ENCODE peak calls at places on chromosomes 5 and 9, in six cellular contexts. V, T, Q, H, F and B are unnamed samples.
A peak's percentile ranks its signal among the peaks of the same experiment; 100 is the strongest.

GRCh38 chr5:75054110-75054930 is 2.0 kb upstream of the GCNT4 start:
- DNase-seq in V (peak; percentile 26), T (peak; percentile 34), Q (peak; percentile 30), H (peak; percentile 28), F (no peak), B (peak; percentile 73)

GRCh38 chr5:28954074-28954473 is 1915.7 kb upstream of the CDH9 start:
- DNase-seq in V (no peak), T (no peak), Q (no peak), H (no peak), F (no peak), B (peak; percentile 6)

GRCh38 chr5:150783422-150783928 is 4.9 kb downstream of the SMIM3 start:
- DNase-seq in V (no peak), T (peak; percentile 89), Q (no peak), H (peak; percentile 98), F (peak; percentile 38), B (peak; percentile 93)

GRCh38 chr5:143118222-143118621 is 285.3 kb downstream of the NR3C1 start:
- DNase-seq in V (no peak), T (no peak), Q (no peak), H (no peak), F (no peak), B (no peak)

GRCh38 chr5:95327211-95327610 is 42.3 kb upstream of the MCTP1 start:
- DNase-seq in V (no peak), T (no peak), Q (no peak), H (peak; percentile 50), F (no peak), B (no peak)

GRCh38 chr5:13745508-13745907 is 199.0 kb downstream of the DNAH5 start:
- DNase-seq in V (no peak), T (peak; percentile 90), Q (no peak), H (peak; percentile 72), F (no peak), B (peak; percentile 30)

GRCh38 chr5:87433945-87434344 is 21.2 kb upstream of the CCNH start:
- DNase-seq in V (no peak), T (no peak), Q (no peak), H (no peak), F (no peak), B (no peak)

GRCh38 chr5:133366438-133366837 is 245.9 kb downstream of the FSTL4 start:
- DNase-seq in V (no peak), T (no peak), Q (no peak), H (no peak), F (no peak), B (peak; percentile 3)

GRCh38 chr9:128554155-128554862 is 1.9 kb downstream of the SPTAN1 start:
- DNase-seq in V (peak; percentile 77), T (peak; percentile 93), Q (peak; percentile 63), H (peak; percentile 87), F (no peak), B (peak; percentile 96)

GRCh38 chr5:53170748-53171349 is 61.3 kb upstream of the MOCS2 start:
- DNase-seq in V (no peak), T (peak; percentile 63), Q (peak; percentile 15), H (peak; percentile 35), F (no peak), B (peak; percentile 72)

GRCh38 chr5:73740274-73740790 is 114.3 kb downstream of the ARHGEF28 start:
- DNase-seq in V (no peak), T (no peak), Q (no peak), H (no peak), F (no peak), B (no peak)

GRCh38 chr5:43482490-43483064 is 1.1 kb downstream of the TMEM267 start:
- DNase-seq in V (no peak), T (peak; percentile 28), Q (no peak), H (peak; percentile 5), F (no peak), B (peak; percentile 26)

GRCh38 chr5:40796487-40796889 is 1.7 kb downstream of the PRKAA1 start:
- DNase-seq in V (no peak), T (peak; percentile 77), Q (no peak), H (peak; percentile 16), F (no peak), B (peak; percentile 68)